ENCODE peak calls at places on chromosome 11, in five cellular contexts. N is left cardiac atrium; C is mucosa of descending colon; H is activated T-cell treated with anti-CD3 and anti-CD28 coated beads, Interleukin-2, amount 50 U/mL, for 72 hours; P is IMR-90. A is an unnamed sample.

GRCh38 chr11:91926967-91927366 is 297.7 kb upstream of the FAT3 start:
- ATAC-seq in N (peak), C (peak), H (no peak), P (no peak), A (no peak)

GRCh38 chr11:70032943-70033710 is 45.0 kb upstream of the ANO1 start:
- ATAC-seq in N (no peak), C (no peak), H (no peak), P (no peak), A (no peak)

GRCh38 chr11:17405232-17406005 is 17.0 kb upstream of the KCNJ11 start:
- ATAC-seq in N (peak), C (peak), H (no peak), P (peak), A (peak)

GRCh38 chr11:2090172-2091111 is 48.7 kb downstream of the IGF2 start:
- ATAC-seq in N (no peak), C (no peak), H (no peak), P (no peak), A (no peak)

GRCh38 chr11:66617148-66617814 is 851 bp downstream of the RBM14 start:
- ATAC-seq in N (peak), C (peak), H (no peak), P (peak), A (peak)

GRCh38 chr11:15942936-15943335 is 413.4 kb downstream of the SOX6 start:
- ATAC-seq in N (no peak), C (no peak), H (no peak), P (no peak), A (no peak)

GRCh38 chr11:125273519-125274000 is 109.0 kb downstream of the PKNOX2 start:
- ATAC-seq in N (no peak), C (no peak), H (no peak), P (no peak), A (no peak)

GRCh38 chr11:123704341-123704740 is 37.1 kb downstream of the ZNF202 start:
- ATAC-seq in N (no peak), C (no peak), H (no peak), P (no peak), A (no peak)

GRCh38 chr11:131816046-131816445 is 445.6 kb downstream of the NTM start:
- ATAC-seq in N (no peak), C (no peak), H (no peak), P (no peak), A (no peak)

GRCh38 chr11:95503047-95503446 is 272.0 kb upstream of the SESN3 start:
- ATAC-seq in N (no peak), C (no peak), H (no peak), P (no peak), A (no peak)

GRCh38 chr11:79314906-79315689 is 125.7 kb downstream of the TENM4 start:
- ATAC-seq in N (no peak), C (no peak), H (no peak), P (peak), A (peak)

GRCh38 chr11:12603362-12604088 is 70.7 kb upstream of the TEAD1 start:
- ATAC-seq in N (no peak), C (no peak), H (no peak), P (no peak), A (no peak)

GRCh38 chr11:134821422-134821821 is 409.4 kb upstream of the B3GAT1 start:
- ATAC-seq in N (no peak), C (no peak), H (no peak), P (no peak), A (no peak)

GRCh38 chr11:77372736-77373135 is 71.2 kb upstream of the GDPD4 start:
- ATAC-seq in N (no peak), C (peak), H (no peak), P (no peak), A (no peak)

GRCh38 chr11:124863137-124863825 is 2.0 kb upstream of the ROBO3 start:
- ATAC-seq in N (peak), C (peak), H (no peak), P (peak), A (peak)

GRCh38 chr11:24043842-24044241 is 453.0 kb upstream of the LUZP2 start:
- ATAC-seq in N (no peak), C (no peak), H (no peak), P (no peak), A (no peak)

GRCh38 chr11:77799338-77799737 is 21.2 kb downstream of the RSF1 start:
- ATAC-seq in N (no peak), C (no peak), H (no peak), P (no peak), A (no peak)

GRCh38 chr11:62540804-62541671 is 5.6 kb downstream of the AHNAK start:
- ATAC-seq in N (no peak), C (no peak), H (peak), P (no peak), A (no peak)

GRCh38 chr11:36126703-36127102 is 162.5 kb downstream of the COMMD9 start:
- ATAC-seq in N (no peak), C (no peak), H (no peak), P (no peak), A (no peak)

GRCh38 chr11:1573847-1574255 is 1.8 kb upstream of the DUSP8 start:
- ATAC-seq in N (peak), C (peak), H (peak), P (no peak), A (peak)

GRCh38 chr11:65309006-65309405 is 5.7 kb upstream of the CDC42EP2 start:
- ATAC-seq in N (peak), C (no peak), H (no peak), P (no peak), A (no peak)

GRCh38 chr11:27406498-27407354 is 43.7 kb upstream of the CCDC34 start:
- ATAC-seq in N (peak), C (no peak), H (no peak), P (no peak), A (no peak)

GRCh38 chr11:59802639-59803176 is 7.9 kb downstream of the MRPL16 start:
- ATAC-seq in N (peak), C (peak), H (peak), P (peak), A (peak)